ENCODE peak calls at places on chromosomes 11 and 22, in nine cellular contexts. Z is neuronal stem cell; L is left lung; T is endodermal cell; B is IMR-90; V is naive thymus-derived CD4-positive, alpha-beta T cell; D is adrenal gland; Y is aorta; O is brain microvascular endothelial cell. W is an unnamed sample.

GRCh38 chr22:42366815-42367581 is 65.2 kb downstream of the NFAM1 start:
- DNase-seq in Z (no peak), L (no peak), T (no peak), B (no peak), V (no peak), D (peak; percentile 64), Y (no peak), O (no peak), W (no peak)

GRCh38 chr11:133492895-133493294 is 39.4 kb downstream of the OPCML start:
- DNase-seq in Z (no peak), L (no peak), T (no peak), B (no peak), V (no peak), D (no peak), Y (no peak), O (no peak), W (no peak)

GRCh38 chr22:18032455-18033101 is 8.2 kb upstream of the MICAL3 start:
- DNase-seq in Z (no peak), L (no peak), T (no peak), B (peak; percentile 83), V (no peak), D (no peak), Y (no peak), O (peak; percentile 14), W (no peak)

GRCh38 chr11:74546752-74547151 is 45.6 kb upstream of the POLD3 start:
- DNase-seq in Z (no peak), L (peak; percentile 48), T (no peak), B (no peak), V (no peak), D (no peak), Y (no peak), O (no peak), W (no peak)

GRCh38 chr11:64864473-64865285 is 13.7 kb downstream of the EHD1 start:
- DNase-seq in Z (no peak), L (peak; percentile 61), T (no peak), B (peak; percentile 97), V (no peak), D (peak; percentile 75), Y (peak; percentile 93), O (peak; percentile 72), W (no peak)

GRCh38 chr11:134524876-134525845 is 113.1 kb upstream of the B3GAT1 start:
- DNase-seq in Z (no peak), L (peak; percentile 6), T (peak; percentile 19), B (no peak), V (no peak), D (no peak), Y (peak; percentile 42), O (no peak), W (no peak)

GRCh38 chr11:6817668-6818067 is 18.2 kb upstream of the OR6A2 start:
- DNase-seq in Z (no peak), L (no peak), T (peak; percentile 89), B (peak; percentile 2), V (no peak), D (no peak), Y (no peak), O (no peak), W (no peak)

GRCh38 chr11:34366522-34366921 is 8.7 kb upstream of the ABTB2 start:
- DNase-seq in Z (no peak), L (no peak), T (peak; percentile 51), B (no peak), V (no peak), D (no peak), Y (no peak), O (no peak), W (no peak)

GRCh38 chr11:11148104-11148509 is 204.9 kb downstream of the CSNK2A3 start:
- DNase-seq in Z (no peak), L (peak; percentile 54), T (peak; percentile 90), B (peak; percentile 74), V (peak; percentile 34), D (peak; percentile 41), Y (peak; percentile 93), O (peak; percentile 83), W (peak; percentile 71)

GRCh38 chr11:12737024-12737423 is 62.8 kb downstream of the TEAD1 start:
- DNase-seq in Z (no peak), L (no peak), T (no peak), B (no peak), V (no peak), D (no peak), Y (no peak), O (no peak), W (no peak)

GRCh38 chr11:120431633-120432032 is 79.9 kb upstream of the GRIK4 start:
- DNase-seq in Z (no peak), L (no peak), T (peak; percentile 51), B (peak; percentile 72), V (no peak), D (no peak), Y (no peak), O (peak; percentile 62), W (no peak)

GRCh38 chr22:29820941-29821789 is 16.9 kb downstream of the ASCC2 start:
- DNase-seq in Z (no peak), L (peak; percentile 91), T (no peak), B (peak; percentile 98), V (no peak), D (peak; percentile 90), Y (peak; percentile 87), O (peak; percentile 100), W (peak; percentile 23)

GRCh38 chr11:2883717-2884423 is 1.7 kb downstream of the CDKN1C start:
- DNase-seq in Z (no peak), L (no peak), T (peak; percentile 76), B (no peak), V (no peak), D (peak; percentile 49), Y (no peak), O (no peak), W (no peak)

GRCh38 chr11:1728281-1728680 is 22.1 kb downstream of the IFITM10 start:
- DNase-seq in Z (no peak), L (no peak), T (no peak), B (no peak), V (no peak), D (no peak), Y (peak; percentile 51), O (no peak), W (no peak)

GRCh38 chr11:69369945-69370344 is 76.0 kb downstream of the MYEOV start:
- DNase-seq in Z (no peak), L (no peak), T (peak; percentile 8), B (no peak), V (no peak), D (no peak), Y (no peak), O (no peak), W (no peak)

GRCh38 chr22:17159504-17159951 is 451 bp upstream of the HDHD5 start:
- DNase-seq in Z (no peak), L (peak; percentile 73), T (no peak), B (peak; percentile 47), V (no peak), D (peak; percentile 54), Y (peak; percentile 81), O (peak; percentile 20), W (no peak)

GRCh38 chr11:68773521-68774187 is 22.3 kb upstream of the TESMIN start:
- DNase-seq in Z (no peak), L (no peak), T (no peak), B (peak; percentile 85), V (no peak), D (no peak), Y (no peak), O (peak; percentile 25), W (no peak)

GRCh38 chr11:47148903-47149535 is 27.7 kb downstream of the ARFGAP2 start:
- DNase-seq in Z (no peak), L (no peak), T (no peak), B (peak; percentile 49), V (no peak), D (no peak), Y (peak; percentile 73), O (no peak), W (no peak)

GRCh38 chr22:35498026-35498425 is 42.6 kb upstream of the RASD2 start:
- DNase-seq in Z (no peak), L (no peak), T (no peak), B (peak; percentile 35), V (no peak), D (no peak), Y (no peak), O (no peak), W (no peak)

GRCh38 chr11:134564472-134565200 is 152.6 kb upstream of the B3GAT1 start:
- DNase-seq in Z (no peak), L (no peak), T (no peak), B (no peak), V (no peak), D (no peak), Y (no peak), O (no peak), W (no peak)

GRCh38 chr11:76629133-76629852 is 41.3 kb downstream of the LRRC32 start:
- DNase-seq in Z (no peak), L (peak; percentile 80), T (no peak), B (peak; percentile 75), V (no peak), D (peak; percentile 58), Y (peak; percentile 77), O (peak; percentile 78), W (no peak)

GRCh38 chr11:85945296-85945695 is 90.1 kb downstream of the CCDC83 start:
- DNase-seq in Z (no peak), L (no peak), T (no peak), B (no peak), V (no peak), D (no peak), Y (no peak), O (no peak), W (no peak)

GRCh38 chr22:22092101-22092500 is 109.5 kb upstream of the TOP3B start:
- DNase-seq in Z (no peak), L (no peak), T (no peak), B (no peak), V (no peak), D (no peak), Y (no peak), O (no peak), W (no peak)
- H3K27me3 ChIP-seq in Z (peaks cover 40% of the 10 kb centered on the region), L (no peaks in the 10 kb centered on the region), T (peaks cover 85% of the 10 kb centered on the region), B (peaks cover 5% of the 10 kb centered on the region), V (no peaks in the 10 kb centered on the region), D (peaks cover 9% of the 10 kb centered on the region), Y (no peaks in the 10 kb centered on the region), O (peaks cover 39% of the 10 kb centered on the region), W (peaks cover 4% of the 10 kb centered on the region)

GRCh38 chr22:27296091-27296675 is 505.4 kb downstream of the MN1 start:
- DNase-seq in Z (no peak), L (no peak), T (no peak), B (no peak), V (no peak), D (no peak), Y (no peak), O (no peak), W (no peak)
- H3K27me3 ChIP-seq in Z (no peaks in the 10 kb centered on the region), L (peaks cover 12% of the 10 kb centered on the region), T (no peaks in the 10 kb centered on the region), B (peaks cover 42% of the 10 kb centered on the region), V (peaks cover 3% of the 10 kb centered on the region), D (peaks cover 9% of the 10 kb centered on the region), Y (no peaks in the 10 kb centered on the region), O (no peaks in the 10 kb centered on the region), W (peaks cover 10% of the 10 kb centered on the region)

DNA sequence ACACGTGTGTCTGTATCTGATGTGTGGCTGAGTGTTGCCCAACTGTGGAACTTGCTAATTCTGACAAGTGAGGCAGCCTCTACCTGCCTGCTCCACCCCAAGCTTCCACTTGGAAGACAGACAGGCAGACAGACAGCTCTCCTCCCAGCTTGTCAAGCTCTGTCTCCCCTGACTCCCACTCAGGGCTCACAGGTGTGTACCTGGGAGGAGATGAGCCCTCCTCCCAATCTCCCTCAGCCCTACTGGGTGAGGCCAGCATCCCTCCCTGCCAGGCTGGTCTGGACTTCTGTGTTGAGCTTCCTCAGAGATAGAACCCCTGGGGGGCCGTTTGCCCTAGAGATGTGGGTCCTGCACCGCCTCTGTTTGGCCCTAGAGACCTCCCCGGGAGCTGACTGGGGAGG is 1.0 kb upstream of the CHRM1 start:
- DNase-seq in Z (no peak), L (no peak), T (peak; percentile 54), B (no peak), V (no peak), D (no peak), Y (no peak), O (no peak), W (no peak)
- H3K27me3 ChIP-seq in Z (peaks cover 47% of the 10 kb centered on the region), L (peaks cover 47% of the 10 kb centered on the region), T (peaks cover 54% of the 10 kb centered on the region), B (peaks cover 89% of the 10 kb centered on the region), V (peaks cover 14% of the 10 kb centered on the region), D (peaks cover 45% of the 10 kb centered on the region), Y (no peaks in the 10 kb centered on the region), O (peaks cover 41% of the 10 kb centered on the region), W (peaks cover 21% of the 10 kb centered on the region)

GRCh38 chr11:110711776-110712642 is at the start of gene ARHGAP20:
- DNase-seq in Z (peak; percentile 56), L (peak; percentile 83), T (peak; percentile 91), B (peak; percentile 71), V (peak; percentile 35), D (peak; percentile 74), Y (peak; percentile 92), O (peak; percentile 38), W (no peak)
- H3K27me3 ChIP-seq in Z (peaks cover 50% of the 10 kb centered on the region), L (no peaks in the 10 kb centered on the region), T (peaks cover 91% of the 10 kb centered on the region), B (no peaks in the 10 kb centered on the region), V (peaks cover 11% of the 10 kb centered on the region), D (no peaks in the 10 kb centered on the region), Y (no peaks in the 10 kb centered on the region), O (peaks cover 18% of the 10 kb centered on the region), W (no peaks in the 10 kb centered on the region)